ENCODE peak calls at places on chromosomes 11 and 22, in four cellular contexts. One of them, this sample, is unnamed.

GRCh38 chr11:90222152-90222458 is 744 bp downstream of the CHORDC1 start:
- DNase-seq in effector CD4-positive, alpha-beta T cell: no peak
- DNase-seq in iris pigment epithelial cell: no peak
- DNase-seq in tibial artery: no peak
- DNase-seq in this sample: no peak

GRCh38 chr22:39958916-39959639 is 1.1 kb upstream of the TMA7B start:
- DNase-seq in tibial artery: no peak
- DNase-seq in effector CD4-positive, alpha-beta T cell: no peak
- DNase-seq in iris pigment epithelial cell: no peak
- DNase-seq in this sample: no peak

GRCh38 chr11:2397005-2397404 is 3.5 kb upstream of the TSSC4 start:
- DNase-seq in effector CD4-positive, alpha-beta T cell: no peak
- DNase-seq in iris pigment epithelial cell: no peak
- DNase-seq in tibial artery: no peak
- DNase-seq in this sample: no peak

GRCh38 chr11:109486129-109486528 is 64.1 kb downstream of the C11orf87 start:
- DNase-seq in iris pigment epithelial cell: no peak
- DNase-seq in tibial artery: no peak
- DNase-seq in effector CD4-positive, alpha-beta T cell: no peak
- DNase-seq in this sample: no peak

GRCh38 chr11:13669544-13670488 is 1.3 kb downstream of the FAR1 start:
- DNase-seq in effector CD4-positive, alpha-beta T cell: no peak
- DNase-seq in iris pigment epithelial cell: peak; percentile 25
- DNase-seq in tibial artery: no peak
- DNase-seq in this sample: no peak

GRCh38 chr11:123386746-123387510 is 43.1 kb upstream of the GRAMD1B start:
- DNase-seq in effector CD4-positive, alpha-beta T cell: no peak
- DNase-seq in tibial artery: no peak
- DNase-seq in iris pigment epithelial cell: no peak
- DNase-seq in this sample: no peak

GRCh38 chr11:11243790-11244469 is 109.1 kb downstream of the CSNK2A3 start:
- DNase-seq in effector CD4-positive, alpha-beta T cell: peak; percentile 12
- DNase-seq in tibial artery: no peak
- DNase-seq in iris pigment epithelial cell: no peak
- DNase-seq in this sample: peak; percentile 72

GRCh38 chr11:94964934-94965333 is 8.4 kb downstream of the CWC15 start:
- DNase-seq in effector CD4-positive, alpha-beta T cell: no peak
- DNase-seq in iris pigment epithelial cell: no peak
- DNase-seq in tibial artery: no peak
- DNase-seq in this sample: no peak

GRCh38 chr11:44305643-44306468 is 4.1 kb downstream of the ALX4 start:
- DNase-seq in tibial artery: no peak
- DNase-seq in effector CD4-positive, alpha-beta T cell: no peak
- DNase-seq in iris pigment epithelial cell: peak; percentile 32
- DNase-seq in this sample: no peak

GRCh38 chr11:87290304-87290922 is 252.7 kb downstream of the TMEM135 start:
- DNase-seq in iris pigment epithelial cell: peak; percentile 56
- DNase-seq in effector CD4-positive, alpha-beta T cell: no peak
- DNase-seq in tibial artery: no peak
- DNase-seq in this sample: no peak

GRCh38 chr11:19644316-19644715 is 68.3 kb upstream of the NAV2 start:
- DNase-seq in effector CD4-positive, alpha-beta T cell: no peak
- DNase-seq in iris pigment epithelial cell: no peak
- DNase-seq in tibial artery: no peak
- DNase-seq in this sample: no peak